ENCODE peak calls at places on chromosome 10, in four cellular contexts. O is transverse colon, Q is tibial artery, A is breast epithelium. G is an unnamed sample.
A peak's percentile ranks its signal among the peaks of the same experiment; 100 is the strongest.

GRCh38 chr10:111108441-111108840 is 31.6 kb downstream of the ADRA2A start:
- DNase-seq in O (no peak), Q (peak; percentile 34), A (no peak), G (peak; percentile 43)

GRCh38 chr10:4221315-4221714 is 436.3 kb upstream of the KLF6 start:
- DNase-seq in O (no peak), Q (no peak), A (no peak), G (no peak)

GRCh38 chr10:77603529-77603927 is 34.1 kb downstream of the KCNMA1 start:
- DNase-seq in O (peak; percentile 68), Q (no peak), A (no peak), G (no peak)

GRCh38 chr10:110415809-110416208 is 81.9 kb upstream of the DUSP5 start:
- DNase-seq in O (no peak), Q (no peak), A (no peak), G (no peak)

GRCh38 chr10:78570633-78571032 is 498.1 kb upstream of the ZMIZ1 start:
- DNase-seq in O (no peak), Q (no peak), A (no peak), G (peak; percentile 27)

GRCh38 chr10:93413252-93413689 is 68.9 kb downstream of the MYOF start:
- DNase-seq in O (no peak), Q (no peak), A (no peak), G (no peak)

GRCh38 chr10:33109788-33110469 is 151.9 kb upstream of the ITGB1 start:
- DNase-seq in O (no peak), Q (no peak), A (no peak), G (no peak)

GRCh38 chr10:124224331-124225028 is 131.1 kb upstream of the CHST15 start:
- DNase-seq in O (no peak), Q (peak; percentile 85), A (peak; percentile 30), G (no peak)

GRCh38 chr10:6721964-6722615 is 142.0 kb upstream of the PRKCQ start:
- DNase-seq in O (no peak), Q (no peak), A (peak; percentile 32), G (no peak)

GRCh38 chr10:92222603-92223275 is 68.1 kb downstream of the CPEB3 start:
- DNase-seq in O (no peak), Q (no peak), A (no peak), G (no peak)

GRCh38 chr10:84943541-84943940 is 615.2 kb downstream of the CCSER2 start:
- DNase-seq in O (no peak), Q (no peak), A (no peak), G (no peak)

GRCh38 chr10:84946984-84947383 is 618.6 kb downstream of the CCSER2 start:
- DNase-seq in O (no peak), Q (no peak), A (no peak), G (no peak)

GRCh38 chr10:84944187-84944586 is 615.8 kb downstream of the CCSER2 start:
- DNase-seq in O (no peak), Q (no peak), A (no peak), G (no peak)

GRCh38 chr10:84948644-84949043 is 620.3 kb downstream of the CCSER2 start:
- DNase-seq in O (no peak), Q (no peak), A (no peak), G (no peak)
- H3K36me3 ChIP-seq in O (no peaks in the 10 kb centered on the region), Q (no peaks in the 10 kb centered on the region), A (no peaks in the 10 kb centered on the region), G (no peaks in the 10 kb centered on the region)

GRCh38 chr10:50431791-50432190 is 180.5 kb upstream of the ASAH2 start:
- DNase-seq in O (no peak), Q (no peak), A (no peak), G (no peak)
- H3K4me3 ChIP-seq in O (no peak overlapping the region), Q (peak overlapping the region; percentile 22), A (peak overlapping the region; percentile 41), G (no peak overlapping the region)

GRCh38 chr10:75809003-75809402 is 377.6 kb downstream of the LRMDA start:
- DNase-seq in O (no peak), Q (no peak), A (no peak), G (no peak)

GRCh38 chr10:75818552-75818951 is 387.1 kb downstream of the LRMDA start:
- DNase-seq in O (no peak), Q (no peak), A (no peak), G (no peak)

GRCh38 chr10:75817224-75817623 is 385.8 kb downstream of the LRMDA start:
- DNase-seq in O (no peak), Q (no peak), A (no peak), G (no peak)

GRCh38 chr10:75814071-75814470 is 382.6 kb downstream of the LRMDA start:
- DNase-seq in O (no peak), Q (no peak), A (no peak), G (no peak)
- H3K27me3 ChIP-seq in O (no peaks in the 10 kb centered on the region), Q (no peaks in the 10 kb centered on the region), A (no peaks in the 10 kb centered on the region), G (no peaks in the 10 kb centered on the region)

DNA sequence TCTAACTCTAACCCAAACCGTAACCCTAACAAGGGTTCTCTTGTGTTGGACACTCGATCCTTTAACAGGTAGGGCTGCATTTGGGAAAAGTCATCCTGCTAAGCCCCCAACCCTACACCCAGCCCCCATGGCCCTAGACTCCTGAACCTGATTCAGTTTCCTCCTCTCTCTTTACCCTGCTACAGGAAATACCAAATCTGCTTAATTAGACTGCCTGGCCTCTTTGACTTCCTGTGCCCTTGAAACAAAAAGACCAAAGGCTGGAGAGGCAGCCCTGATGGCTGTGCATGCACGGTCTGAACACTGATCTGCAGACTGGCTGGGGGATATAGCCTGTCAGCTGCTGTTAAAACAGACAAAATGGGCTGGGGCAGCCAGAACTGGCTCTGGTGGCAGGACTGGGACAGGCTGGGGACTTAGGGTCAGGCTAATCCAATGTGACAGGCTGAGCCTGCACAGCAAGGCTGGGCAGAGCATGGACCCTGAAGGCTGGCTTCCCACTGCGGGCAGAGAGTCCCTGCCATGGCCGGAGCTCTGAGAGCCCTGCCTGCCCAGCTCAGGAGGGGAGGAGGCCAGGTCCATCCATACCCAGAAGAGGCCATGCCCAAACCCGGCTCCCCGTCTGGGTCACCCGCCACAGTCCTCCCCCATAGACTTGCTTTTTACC is 51.0 kb upstream of the MSMB start:
- DNase-seq in O (no peak), Q (no peak), A (no peak), G (no peak)
- H3K36me3 ChIP-seq in O (no peaks in the 10 kb centered on the region), Q (no peaks in the 10 kb centered on the region), A (no peaks in the 10 kb centered on the region), G (no peaks in the 10 kb centered on the region)

DNA sequence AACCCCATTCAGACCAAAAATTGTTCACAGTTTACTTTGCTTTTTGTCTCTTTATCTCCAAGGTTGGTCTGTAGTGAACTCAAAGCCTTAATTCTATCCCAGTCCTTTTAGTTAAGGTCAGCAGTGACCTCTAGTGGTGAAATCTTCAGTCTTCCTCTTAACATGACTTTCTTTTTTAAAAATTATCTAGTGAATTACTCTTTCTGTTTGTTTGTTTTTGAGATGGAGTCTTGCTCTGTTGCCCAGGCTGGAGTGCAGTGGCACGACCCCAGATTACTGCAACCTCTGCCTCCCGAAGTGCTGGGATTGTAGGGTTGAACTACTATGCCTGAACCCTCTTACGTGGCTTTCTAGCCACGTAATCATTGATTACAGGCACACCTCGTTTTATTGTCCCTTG is 25.0 kb downstream of the ZNF487 start:
- DNase-seq in O (no peak), Q (no peak), A (no peak), G (peak; percentile 71)
- H3K4me3 ChIP-seq in O (no peak overlapping the region), Q (no peak overlapping the region), A (peak overlapping the region; percentile 33), G (no peak overlapping the region)

GRCh38 chr10:100736144-100736808 is 9.1 kb upstream of the PAX2 start:
- DNase-seq in O (no peak), Q (no peak), A (no peak), G (peak; percentile 54)
- H3K27me3 ChIP-seq in O (peaks cover 100% of the 10 kb centered on the region), Q (peaks cover 6% of the 10 kb centered on the region), A (peaks cover 9% of the 10 kb centered on the region), G (peaks cover 100% of the 10 kb centered on the region)

GRCh38 chr10:1609596-1609995 is 127.7 kb downstream of the ADARB2 start:
- DNase-seq in O (no peak), Q (no peak), A (no peak), G (no peak)
- H3K36me3 ChIP-seq in O (no peaks in the 10 kb centered on the region), Q (no peaks in the 10 kb centered on the region), A (no peaks in the 10 kb centered on the region), G (no peaks in the 10 kb centered on the region)

DNA sequence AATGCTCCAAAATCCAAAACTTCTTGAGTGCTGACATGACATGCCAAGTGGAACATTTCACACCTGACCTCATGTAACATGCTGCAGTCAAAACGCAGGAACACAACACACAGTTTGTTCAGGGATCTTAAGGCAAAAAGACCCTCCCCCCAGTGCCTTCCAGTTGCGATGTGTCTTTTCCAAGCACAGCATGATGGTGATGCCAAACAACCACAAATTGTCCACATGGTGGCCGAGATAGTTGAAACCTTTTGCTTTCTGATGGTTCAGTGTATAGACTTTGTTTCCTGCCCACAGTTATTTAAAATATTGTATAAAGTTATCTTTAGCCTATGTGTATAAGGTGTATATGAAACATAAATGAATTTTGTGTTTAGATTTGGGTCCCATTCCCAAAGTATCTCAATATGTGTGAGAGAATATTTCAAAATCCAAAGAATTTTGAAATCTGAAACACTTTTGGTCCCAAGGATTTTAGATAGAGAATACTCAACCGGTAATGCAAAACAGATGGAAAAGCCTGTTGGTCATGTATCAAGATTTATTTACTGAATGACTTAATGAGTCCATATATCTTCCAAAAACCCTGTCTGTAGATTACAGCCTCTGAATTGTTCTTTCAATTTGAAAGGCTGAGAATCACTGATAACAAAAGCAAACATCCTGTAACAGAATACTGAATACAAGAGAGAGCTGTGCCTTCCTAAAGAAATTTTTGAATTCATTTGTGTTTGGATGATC is 93.4 kb upstream of the OIT3 start:
- DNase-seq in O (no peak), Q (no peak), A (no peak), G (no peak)
- H3K4me3 ChIP-seq in O (no peak overlapping the region), Q (no peak overlapping the region), A (no peak overlapping the region), G (no peak overlapping the region)

G was measured in H7.